ENCODE peak calls at places on chromosomes 1 and 21, in six cellular contexts. Z is coronary artery, A is Calu3, X is WTC11, I is dorsolateral prefrontal cortex, S is RWPE1. B is an unnamed sample.

GRCh38 chr1:86546787-86547221 is at the start of gene CLCA4:
- DNase-seq in X (no peak), I (no peak), Z (no peak), A (no peak), S (peak; percentile 82), B (no peak)

GRCh38 chr1:155740995-155741394 is 52.1 kb downstream of the DAP3 start:
- DNase-seq in X (no peak), I (no peak), S (no peak), Z (no peak), A (no peak), B (no peak)

GRCh38 chr1:181112071-181112929 is 23.8 kb downstream of the IER5 start:
- DNase-seq in S (peak; percentile 99), Z (peak; percentile 93), I (no peak), X (no peak), A (peak; percentile 93), B (no peak)

GRCh38 chr1:238485906-238486219 is 595.1 kb upstream of the ZP4 start:
- DNase-seq in X (peak; percentile 35), S (no peak), I (no peak), A (peak; percentile 25), Z (no peak), B (peak; percentile 30)

GRCh38 chr1:41313661-41314131 is 47.5 kb upstream of the FOXO6 start:
- DNase-seq in S (no peak), I (no peak), X (peak; percentile 59), Z (no peak), A (no peak), B (peak; percentile 31)

GRCh38 chr1:29563092-29563491 is 326.8 kb downstream of the PTPRU start:
- DNase-seq in S (no peak), Z (no peak), I (no peak), X (no peak), A (no peak), B (no peak)

GRCh38 chr1:167305705-167306277 is 85.1 kb downstream of the POU2F1 start:
- DNase-seq in Z (no peak), A (no peak), S (peak; percentile 14), X (no peak), I (no peak), B (no peak)

GRCh38 chr1:29240986-29241385 is 4.7 kb downstream of the PTPRU start:
- DNase-seq in S (no peak), X (no peak), I (no peak), Z (no peak), A (no peak), B (no peak)

GRCh38 chr1:165914136-165914798 is 86.9 kb downstream of the UCK2 start:
- DNase-seq in S (peak; percentile 75), X (peak; percentile 65), Z (no peak), A (peak; percentile 75), I (no peak), B (peak; percentile 62)

GRCh38 chr21:42779431-42779861 is 99.9 kb downstream of the WDR4 start:
- DNase-seq in A (no peak), I (no peak), X (no peak), S (no peak), Z (no peak), B (no peak)

GRCh38 chr1:193494368-193494767 is 308.0 kb upstream of the B3GALT2 start:
- DNase-seq in I (no peak), S (no peak), A (no peak), Z (no peak), X (no peak), B (no peak)

GRCh38 chr1:95013948-95014574 is 58.7 kb downstream of the ALG14 start:
- DNase-seq in I (no peak), A (peak; percentile 23), X (no peak), S (no peak), Z (no peak), B (no peak)

GRCh38 chr1:85087659-85088407 is 39.5 kb upstream of the MCOLN3 start:
- DNase-seq in S (peak; percentile 9), X (no peak), Z (no peak), A (no peak), I (no peak), B (no peak)

GRCh38 chr1:78277253-78277652 is 213.5 kb upstream of the PTGFR start:
- DNase-seq in A (peak; percentile 7), I (no peak), X (no peak), S (no peak), Z (no peak), B (no peak)

GRCh38 chr1:209106237-209106741 is 477.2 kb upstream of the CAMK1G start:
- DNase-seq in S (peak; percentile 5), X (peak; percentile 17), I (peak; percentile 69), A (no peak), Z (no peak), B (peak; percentile 18)

GRCh38 chr21:21806711-21807597 is 808.7 kb downstream of the NCAM2 start:
- DNase-seq in S (no peak), X (no peak), I (no peak), Z (no peak), A (no peak), B (no peak)

GRCh38 chr1:162822391-162823200 is 32.1 kb downstream of the HSD17B7 start:
- DNase-seq in Z (peak; percentile 71), A (peak; percentile 51), X (peak; percentile 72), I (peak; percentile 49), S (no peak), B (peak; percentile 49)

GRCh38 chr1:5746611-5747427 is 245.4 kb downstream of the NPHP4 start:
- DNase-seq in I (peak; percentile 21), S (no peak), A (no peak), X (no peak), Z (no peak), B (no peak)

GRCh38 chr1:20487236-20487590 is 1.2 kb upstream of the CAMK2N1 start:
- DNase-seq in Z (no peak), A (no peak), X (no peak), S (no peak), I (no peak), B (no peak)

GRCh38 chr1:183633676-183634343 is 1.8 kb downstream of the ARPC5 start:
- DNase-seq in I (no peak), A (peak; percentile 31), Z (no peak), S (peak; percentile 50), X (no peak), B (no peak)

GRCh38 chr1:27981146-27981545 is 21.4 kb downstream of the XKR8 start:
- DNase-seq in I (peak; percentile 57), Z (no peak), A (no peak), X (no peak), S (no peak), B (no peak)

GRCh38 chr21:23026878-23027277 is 2028.7 kb downstream of the NCAM2 start:
- DNase-seq in S (no peak), Z (no peak), X (no peak), I (no peak), A (no peak), B (no peak)

GRCh38 chr21:28359300-28359699 is 633.4 kb downstream of the LTN1 start:
- DNase-seq in Z (no peak), S (no peak), I (no peak), A (no peak), X (no peak), B (no peak)

DNA sequence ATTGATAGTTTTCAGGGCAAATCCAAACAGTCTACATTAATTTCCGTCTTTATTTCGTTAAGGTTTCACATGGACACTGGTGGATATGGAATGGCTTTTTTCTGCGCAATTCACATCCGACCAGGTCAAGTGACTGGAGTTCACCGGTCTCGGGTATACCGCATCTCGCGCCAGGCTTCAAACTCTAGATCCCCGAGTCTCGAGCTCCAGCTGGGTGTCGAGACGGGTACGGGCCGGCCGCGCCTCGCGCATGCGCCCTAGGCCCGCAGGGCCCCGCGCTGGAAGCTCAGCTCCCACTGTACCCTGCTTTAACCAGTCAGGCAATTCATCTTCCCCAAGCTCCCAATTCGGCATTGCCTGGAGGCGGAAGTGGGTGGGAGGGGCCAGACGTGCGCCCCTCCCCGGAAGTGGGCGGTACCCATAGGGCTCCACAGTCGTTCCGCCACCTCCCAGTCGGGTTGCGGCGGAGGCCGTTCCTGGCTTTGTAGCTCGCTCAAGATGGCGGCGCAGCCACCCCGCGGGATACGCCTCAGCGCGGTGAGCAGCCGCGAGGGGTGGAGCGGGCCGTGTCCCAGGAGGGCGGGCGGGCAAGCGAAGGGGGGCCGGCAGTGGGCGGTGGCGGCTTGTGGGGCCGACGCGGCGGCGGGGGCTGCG is at the start of gene MORC3:
- DNase-seq in S (peak; percentile 98), I (peak; percentile 98), X (peak; percentile 98), A (peak; percentile 95), Z (peak; percentile 99), B (peak; percentile 99)
- TF ChIP-seq CTCF in S (no peak), I (peak; percentile 27), X (no peak), A (no peak), Z (no peak), B (no peak)

DNA sequence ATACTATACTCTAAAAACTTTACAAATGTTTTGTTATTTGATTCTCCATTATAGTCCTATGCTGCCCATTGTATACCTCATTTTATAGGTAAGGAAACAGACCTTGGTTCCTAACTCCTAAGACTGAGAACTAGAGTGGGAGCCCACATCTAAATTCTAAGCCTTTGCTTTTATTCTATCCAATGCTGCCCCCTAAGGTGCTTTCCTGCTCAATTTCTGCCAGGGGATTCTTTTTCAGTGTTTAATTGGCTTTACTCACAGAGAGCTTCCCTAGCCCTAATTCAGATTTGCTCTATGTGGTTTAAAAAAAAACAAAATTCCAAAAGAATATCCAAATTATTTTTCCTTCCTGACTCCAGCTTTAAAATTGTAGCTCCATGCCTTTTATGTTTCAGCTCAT is 64.5 kb downstream of the KIF14 start:
- DNase-seq in Z (no peak), S (no peak), X (no peak), A (no peak), I (no peak), B (no peak)
- TF ChIP-seq CTCF in Z (no peak), S (no peak), X (no peak), A (no peak), I (no peak), B (peak; percentile 21)

GRCh38 chr21:19510653-19511052 is 1107.1 kb upstream of the TMPRSS15 start:
- DNase-seq in S (no peak), X (no peak), A (no peak), Z (no peak), I (no peak), B (no peak)

GRCh38 chr21:19508844-19509243 is 1105.3 kb upstream of the TMPRSS15 start:
- DNase-seq in I (no peak), S (no peak), Z (no peak), X (no peak), A (no peak), B (no peak)

GRCh38 chr21:19508442-19508841 is 1104.9 kb upstream of the TMPRSS15 start:
- DNase-seq in A (no peak), Z (no peak), X (no peak), S (no peak), I (peak; percentile 51), B (no peak)

GRCh38 chr21:19510057-19510456 is 1106.5 kb upstream of the TMPRSS15 start:
- DNase-seq in S (no peak), X (no peak), A (no peak), Z (no peak), I (no peak), B (no peak)

DNA sequence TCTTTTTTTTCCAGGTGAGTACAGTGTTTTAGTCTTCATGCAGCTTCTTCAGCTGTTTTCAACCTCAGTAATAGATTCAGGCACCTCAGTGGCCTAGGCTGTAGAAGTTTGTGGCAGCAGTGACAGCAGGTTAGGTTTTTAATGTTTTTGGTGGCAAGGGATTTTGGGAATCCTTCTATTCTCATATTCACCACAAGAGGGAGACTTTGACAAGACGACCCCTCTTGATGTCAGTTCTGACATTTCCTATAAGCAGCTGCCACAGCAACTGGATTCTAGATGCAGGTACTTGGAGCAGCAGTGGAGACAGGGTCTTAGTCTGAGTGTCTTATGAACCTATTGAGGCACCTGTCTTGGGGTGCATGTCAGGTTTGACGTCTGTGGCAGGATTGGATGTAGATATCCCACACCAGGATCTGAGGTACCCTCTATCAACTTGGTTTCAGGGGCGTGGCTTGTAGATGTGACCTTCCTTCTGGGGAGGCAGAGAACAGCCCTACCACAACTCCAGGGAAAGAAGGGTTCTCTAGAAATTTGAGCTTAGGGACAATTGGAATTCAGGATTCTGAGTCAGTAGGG is 1104.2 kb upstream of the TMPRSS15 start:
- DNase-seq in X (no peak), S (no peak), I (no peak), Z (no peak), A (no peak), B (no peak)
- TF ChIP-seq CTCF in X (peak; percentile 49), S (peak; percentile 20), I (no peak), Z (no peak), A (no peak), B (peak; percentile 42)

GRCh38 chr1:9929431-9930385 is 13.5 kb downstream of the LZIC start:
- DNase-seq in Z (no peak), S (no peak), A (no peak), I (peak; percentile 55), X (peak; percentile 41), B (no peak)
- TF ChIP-seq CTCF in Z (no peak), S (no peak), A (no peak), I (no peak), X (no peak), B (no peak)